ENCODE peak calls at places on chromosome X, in ten cellular contexts. Q, W, D, N, V, T, M, Y, E and U are unnamed samples.

GRCh38 chrX:107629533-107629909 is 1.2 kb downstream of the PRPS1 start:
- DNase-seq in Q (no peak), W (peak; percentile 17), D (no peak), N (no peak), V (no peak), T (no peak), M (no peak), Y (no peak), E (no peak), U (no peak)

GRCh38 chrX:153662266-153662665 is 11.3 kb downstream of the PNCK start:
- DNase-seq in Q (no peak), W (peak; percentile 51), D (peak; percentile 39), N (no peak), V (peak; percentile 30), T (peak; percentile 36), M (no peak), Y (no peak), E (no peak), U (no peak)

GRCh38 chrX:56786889-56787733 is 58.1 kb downstream of the NBDY start:
- DNase-seq in Q (no peak), W (no peak), D (no peak), N (no peak), V (no peak), T (no peak), M (no peak), Y (no peak), E (no peak), U (no peak)

GRCh38 chrX:12292996-12293765 is 154.9 kb downstream of the FRMPD4 start:
- DNase-seq in Q (no peak), W (no peak), D (no peak), N (no peak), V (no peak), T (no peak), M (no peak), Y (no peak), E (no peak), U (no peak)

GRCh38 chrX:112645774-112646173 is 34.0 kb downstream of the LHFPL1 start:
- DNase-seq in Q (no peak), W (no peak), D (no peak), N (no peak), V (no peak), T (no peak), M (no peak), Y (no peak), E (no peak), U (no peak)

GRCh38 chrX:97057349-97057909 is 173.7 kb downstream of the RPA4 start:
- DNase-seq in Q (peak; percentile 29), W (no peak), D (no peak), N (no peak), V (no peak), T (no peak), M (no peak), Y (no peak), E (no peak), U (no peak)

GRCh38 chrX:14922437-14922836 is 49.2 kb downstream of the MOSPD2 start:
- DNase-seq in Q (no peak), W (no peak), D (no peak), N (no peak), V (no peak), T (no peak), M (no peak), Y (no peak), E (no peak), U (no peak)

GRCh38 chrX:56113785-56114436 is 118.2 kb upstream of the KLF8 start:
- DNase-seq in Q (no peak), W (no peak), D (no peak), N (no peak), V (no peak), T (no peak), M (peak; percentile 23), Y (no peak), E (no peak), U (no peak)

GRCh38 chrX:70553516-70553915 is 108.9 kb downstream of the DLG3 start:
- DNase-seq in Q (no peak), W (no peak), D (no peak), N (no peak), V (no peak), T (no peak), M (no peak), Y (no peak), E (no peak), U (no peak)

GRCh38 chrX:45322382-45322781 is 121.7 kb upstream of the DIPK2B start:
- DNase-seq in Q (no peak), W (no peak), D (no peak), N (peak; percentile 27), V (no peak), T (no peak), M (peak; percentile 2), Y (no peak), E (no peak), U (no peak)

GRCh38 chrX:51866156-51866555 is 27.3 kb upstream of the MAGED1 start:
- DNase-seq in Q (no peak), W (no peak), D (no peak), N (no peak), V (no peak), T (no peak), M (no peak), Y (no peak), E (no peak), U (no peak)

GRCh38 chrX:32749075-32749474 is 462.3 kb downstream of the DMD start:
- DNase-seq in Q (no peak), W (no peak), D (no peak), N (no peak), V (no peak), T (no peak), M (no peak), Y (no peak), E (no peak), U (no peak)

GRCh38 chrX:120534413-120535205 is 26.2 kb downstream of the CUL4B start:
- DNase-seq in Q (no peak), W (no peak), D (no peak), N (no peak), V (no peak), T (no peak), M (no peak), Y (no peak), E (no peak), U (no peak)

GRCh38 chrX:154021131-154021611 is 1.5 kb upstream of the IRAK1 start:
- DNase-seq in Q (no peak), W (peak; percentile 19), D (no peak), N (no peak), V (no peak), T (no peak), M (no peak), Y (no peak), E (no peak), U (no peak)

GRCh38 chrX:112746812-112747630 is 67.3 kb upstream of the LHFPL1 start:
- DNase-seq in Q (no peak), W (no peak), D (no peak), N (no peak), V (no peak), T (no peak), M (no peak), Y (no peak), E (no peak), U (no peak)

GRCh38 chrX:74925210-74926088 is at the start of gene NEXMIF:
- DNase-seq in Q (no peak), W (peak; percentile 22), D (no peak), N (no peak), V (no peak), T (peak; percentile 17), M (no peak), Y (peak; percentile 33), E (no peak), U (no peak)

GRCh38 chrX:44914532-44915198 is 41.7 kb downstream of the KDM6A start:
- DNase-seq in Q (no peak), W (no peak), D (no peak), N (no peak), V (no peak), T (no peak), M (no peak), Y (no peak), E (no peak), U (no peak)

GRCh38 chrX:139194571-139195280 is 335.8 kb upstream of the F9 start:
- DNase-seq in Q (no peak), W (no peak), D (no peak), N (peak; percentile 41), V (no peak), T (no peak), M (no peak), Y (no peak), E (no peak), U (peak; percentile 3)

GRCh38 chrX:110992611-110993010 is 103.4 kb upstream of the PAK3 start:
- DNase-seq in Q (no peak), W (peak; percentile 15), D (no peak), N (no peak), V (no peak), T (no peak), M (peak; percentile 9), Y (no peak), E (no peak), U (no peak)

GRCh38 chrX:14936561-14936960 is 63.3 kb downstream of the MOSPD2 start:
- DNase-seq in Q (no peak), W (no peak), D (no peak), N (no peak), V (no peak), T (no peak), M (no peak), Y (no peak), E (no peak), U (no peak)

GRCh38 chrX:19833034-19833677 is 54.2 kb downstream of the SH3KBP1 start:
- DNase-seq in Q (no peak), W (no peak), D (no peak), N (no peak), V (no peak), T (no peak), M (no peak), Y (no peak), E (no peak), U (no peak)